ENCODE peak calls at places on chromosomes 5 and 9, in four cellular contexts. M is lower lobe of right lung, Y is adrenal gland, P is H9. F is an unnamed sample.

GRCh38 chr9:14258840-14259239 is 55.1 kb downstream of the NFIB start:
- DNase-seq in M (no peak), Y (no peak), P (no peak), F (peak; percentile 77)

GRCh38 chr5:16593013-16593412 is 23.8 kb downstream of the RETREG1 start:
- DNase-seq in M (no peak), Y (no peak), P (no peak), F (no peak)

GRCh38 chr9:90167920-90168319 is 474.7 kb downstream of the DIRAS2 start:
- DNase-seq in M (no peak), Y (no peak), P (no peak), F (no peak)

GRCh38 chr9:86843182-86843581 is 104.1 kb downstream of the GAS1 start:
- DNase-seq in M (no peak), Y (no peak), P (no peak), F (peak; percentile 18)

GRCh38 chr5:10756539-10756938 is 4.5 kb downstream of the DAP start:
- DNase-seq in M (no peak), Y (no peak), P (no peak), F (no peak)

GRCh38 chr5:43704243-43704642 is 101.3 kb downstream of the NNT start:
- DNase-seq in M (no peak), Y (no peak), P (no peak), F (no peak)

GRCh38 chr9:33458444-33458843 is 11.1 kb upstream of the AQP3 start:
- DNase-seq in M (no peak), Y (no peak), P (no peak), F (peak; percentile 96)

GRCh38 chr5:115457985-115458384 is 86.6 kb downstream of the FEM1C start:
- DNase-seq in M (no peak), Y (no peak), P (no peak), F (no peak)

GRCh38 chr9:81729141-81729540 is 39.8 kb upstream of the TLE1 start:
- DNase-seq in M (no peak), Y (no peak), P (no peak), F (no peak)

GRCh38 chr5:91146221-91146620 is 236.9 kb downstream of the ARRDC3 start:
- DNase-seq in M (no peak), Y (no peak), P (no peak), F (peak; percentile 64)

GRCh38 chr9:115393976-115394775 is 276.2 kb upstream of the TNC start:
- DNase-seq in M (no peak), Y (no peak), P (no peak), F (peak; percentile 79)

GRCh38 chr5:145975001-145975360 is 38.6 kb downstream of the SH3RF2 start:
- DNase-seq in M (no peak), Y (no peak), P (no peak), F (no peak)

GRCh38 chr9:83267741-83268140 is 204.8 kb upstream of the RASEF start:
- DNase-seq in M (no peak), Y (no peak), P (no peak), F (no peak)

GRCh38 chr5:111603446-111603827 is 91.1 kb upstream of the STARD4 start:
- DNase-seq in M (no peak), Y (no peak), P (no peak), F (no peak)

GRCh38 chr5:20340123-20340522 is 352.1 kb upstream of the CDH18 start:
- DNase-seq in M (no peak), Y (no peak), P (no peak), F (no peak)

GRCh38 chr5:102625446-102625845 is 126.6 kb upstream of the SLCO6A1 start:
- DNase-seq in M (no peak), Y (no peak), P (no peak), F (no peak)

GRCh38 chr5:102801375-102801774 is 46.3 kb downstream of the PAM start:
- DNase-seq in M (no peak), Y (no peak), P (no peak), F (no peak)

GRCh38 chr9:97271292-97271691 is 36.2 kb upstream of the CCDC180 start:
- DNase-seq in M (no peak), Y (no peak), P (peak; percentile 75), F (no peak)

GRCh38 chr9:91905958-91906585 is 44.0 kb downstream of the ROR2 start:
- DNase-seq in M (peak; percentile 66), Y (peak; percentile 76), P (no peak), F (no peak)

GRCh38 chr9:98654247-98654646 is 54.5 kb downstream of the GABBR2 start:
- DNase-seq in M (no peak), Y (no peak), P (no peak), F (peak; percentile 98)

GRCh38 chr5:104628906-104629305 is 1066.3 kb upstream of the NUDT12 start:
- DNase-seq in M (no peak), Y (no peak), P (no peak), F (peak; percentile 7)

GRCh38 chr5:36575367-36575781 is 31.0 kb upstream of the SLC1A3 start:
- DNase-seq in M (no peak), Y (no peak), P (no peak), F (peak; percentile 85)

GRCh38 chr5:109125755-109126429 is 283.9 kb downstream of the PJA2 start:
- DNase-seq in M (no peak), Y (no peak), P (no peak), F (no peak)

GRCh38 chr5:145903113-145903512 is 30.3 kb upstream of the GRXCR2 start:
- DNase-seq in M (no peak), Y (no peak), P (no peak), F (peak; percentile 17)

GRCh38 chr9:92404437-92404836 is at the start of gene OGN:
- DNase-seq in M (no peak), Y (no peak), P (no peak), F (no peak)

GRCh38 chr5:62582198-62582597 is 3.6 kb downstream of the LRRC70 start:
- DNase-seq in M (no peak), Y (no peak), P (no peak), F (peak; percentile 23)

GRCh38 chr5:172944741-172945140 is 14.5 kb upstream of the RPL26L1 start:
- DNase-seq in M (no peak), Y (no peak), P (no peak), F (peak; percentile 36)

GRCh38 chr5:71681282-71681681 is 37.8 kb upstream of the CARTPT start:
- DNase-seq in M (no peak), Y (no peak), P (no peak), F (peak; percentile 49)

GRCh38 chr5:55771175-55771655 is 33.4 kb downstream of the DDX4 start:
- DNase-seq in M (no peak), Y (no peak), P (no peak), F (no peak)

GRCh38 chr5:14399054-14399657 is 182.4 kb upstream of the OTULINL start:
- DNase-seq in M (no peak), Y (no peak), P (no peak), F (peak; percentile 57)

GRCh38 chr9:110640736-110641135 is 27.9 kb upstream of the MUSK start:
- DNase-seq in M (no peak), Y (no peak), P (no peak), F (no peak)

GRCh38 chr5:126808619-126809018 is 31.7 kb downstream of the LMNB1 start:
- DNase-seq in M (no peak), Y (no peak), P (no peak), F (peak; percentile 24)

GRCh38 chr9:131739192-131739961 is 499 bp downstream of the RAPGEF1 start:
- DNase-seq in M (peak; percentile 71), Y (peak; percentile 53), P (no peak), F (no peak)

GRCh38 chr5:5289537-5289936 is 132.9 kb upstream of the ICE1 start:
- DNase-seq in M (no peak), Y (no peak), P (no peak), F (peak; percentile 55)